ENCODE peak calls at places on chromosomes 11 and 22, in seven cellular contexts. One of them, this sample, is unnamed.

GRCh38 chr11:99019676-99020075 is 1.1 kb upstream of the CNTN5 start:
- DNase-seq in H9: no peak
- DNase-seq in Calu3: no peak
- DNase-seq in activated CD8-positive, alpha-beta memory T cell treated with anti-CD3 and anti-CD28 coated beads for 1 hour: no peak
- DNase-seq in RPMI7951: no peak
- DNase-seq in neural progenitor cell: peak; percentile 9
- DNase-seq in left ventricle myocardium inferior: no peak
- DNase-seq in this sample: peak; percentile 5

GRCh38 chr22:46770726-46771125 is 8.3 kb downstream of the TBC1D22A start:
- DNase-seq in H9: no peak
- DNase-seq in Calu3: no peak
- DNase-seq in activated CD8-positive, alpha-beta memory T cell treated with anti-CD3 and anti-CD28 coated beads for 1 hour: no peak
- DNase-seq in RPMI7951: no peak
- DNase-seq in neural progenitor cell: no peak
- DNase-seq in left ventricle myocardium inferior: no peak
- DNase-seq in this sample: peak; percentile 67

GRCh38 chr11:62208785-62209144 is 292 bp downstream of the SCGB2A1 start:
- DNase-seq in H9: no peak
- DNase-seq in Calu3: no peak
- DNase-seq in activated CD8-positive, alpha-beta memory T cell treated with anti-CD3 and anti-CD28 coated beads for 1 hour: no peak
- DNase-seq in RPMI7951: no peak
- DNase-seq in neural progenitor cell: no peak
- DNase-seq in left ventricle myocardium inferior: no peak
- DNase-seq in this sample: peak; percentile 23

GRCh38 chr11:30465192-30465591 is 121.0 kb downstream of the MPPED2 start:
- DNase-seq in H9: no peak
- DNase-seq in Calu3: no peak
- DNase-seq in activated CD8-positive, alpha-beta memory T cell treated with anti-CD3 and anti-CD28 coated beads for 1 hour: no peak
- DNase-seq in RPMI7951: no peak
- DNase-seq in neural progenitor cell: no peak
- DNase-seq in left ventricle myocardium inferior: no peak
- DNase-seq in this sample: no peak

GRCh38 chr22:40183029-40183581 is 5.4 kb downstream of the TNRC6B start:
- DNase-seq in H9: no peak
- DNase-seq in Calu3: no peak
- DNase-seq in activated CD8-positive, alpha-beta memory T cell treated with anti-CD3 and anti-CD28 coated beads for 1 hour: no peak
- DNase-seq in RPMI7951: peak; percentile 82
- DNase-seq in neural progenitor cell: peak; percentile 39
- DNase-seq in left ventricle myocardium inferior: no peak
- DNase-seq in this sample: no peak

GRCh38 chr11:95650271-95650670 is 139.3 kb downstream of the FAM76B start:
- DNase-seq in H9: no peak
- DNase-seq in Calu3: no peak
- DNase-seq in activated CD8-positive, alpha-beta memory T cell treated with anti-CD3 and anti-CD28 coated beads for 1 hour: no peak
- DNase-seq in RPMI7951: no peak
- DNase-seq in neural progenitor cell: peak; percentile 21
- DNase-seq in left ventricle myocardium inferior: no peak
- DNase-seq in this sample: no peak

GRCh38 chr11:18521123-18521522 is 5.6 kb downstream of the TSG101 start:
- DNase-seq in H9: no peak
- DNase-seq in Calu3: no peak
- DNase-seq in activated CD8-positive, alpha-beta memory T cell treated with anti-CD3 and anti-CD28 coated beads for 1 hour: no peak
- DNase-seq in RPMI7951: no peak
- DNase-seq in neural progenitor cell: no peak
- DNase-seq in left ventricle myocardium inferior: no peak
- DNase-seq in this sample: no peak

GRCh38 chr22:27255580-27255979 is 546.0 kb downstream of the MN1 start:
- DNase-seq in H9: no peak
- DNase-seq in Calu3: no peak
- DNase-seq in activated CD8-positive, alpha-beta memory T cell treated with anti-CD3 and anti-CD28 coated beads for 1 hour: no peak
- DNase-seq in RPMI7951: no peak
- DNase-seq in neural progenitor cell: no peak
- DNase-seq in left ventricle myocardium inferior: no peak
- DNase-seq in this sample: no peak

GRCh38 chr22:19730662-19731360 is 7.5 kb downstream of the GP1BB start:
- DNase-seq in H9: peak; percentile 84
- DNase-seq in Calu3: peak; percentile 89
- DNase-seq in activated CD8-positive, alpha-beta memory T cell treated with anti-CD3 and anti-CD28 coated beads for 1 hour: peak; percentile 73
- DNase-seq in RPMI7951: peak; percentile 61
- DNase-seq in neural progenitor cell: peak; percentile 91
- DNase-seq in left ventricle myocardium inferior: peak; percentile 86
- DNase-seq in this sample: peak; percentile 84

GRCh38 chr11:62353841-62354240 is 16.6 kb downstream of the ASRGL1 start:
- DNase-seq in H9: no peak
- DNase-seq in Calu3: peak; percentile 32
- DNase-seq in activated CD8-positive, alpha-beta memory T cell treated with anti-CD3 and anti-CD28 coated beads for 1 hour: no peak
- DNase-seq in RPMI7951: no peak
- DNase-seq in neural progenitor cell: no peak
- DNase-seq in left ventricle myocardium inferior: no peak
- DNase-seq in this sample: no peak

GRCh38 chr22:41917906-41918791 is 3.3 kb upstream of the SHISA8 start:
- DNase-seq in H9: no peak
- DNase-seq in Calu3: peak; percentile 77
- DNase-seq in activated CD8-positive, alpha-beta memory T cell treated with anti-CD3 and anti-CD28 coated beads for 1 hour: no peak
- DNase-seq in RPMI7951: peak; percentile 35
- DNase-seq in neural progenitor cell: no peak
- DNase-seq in left ventricle myocardium inferior: peak; percentile 65
- DNase-seq in this sample: peak; percentile 63

GRCh38 chr22:49999901-50000586 is 12.5 kb downstream of the IL17REL start:
- DNase-seq in H9: no peak
- DNase-seq in Calu3: no peak
- DNase-seq in activated CD8-positive, alpha-beta memory T cell treated with anti-CD3 and anti-CD28 coated beads for 1 hour: no peak
- DNase-seq in RPMI7951: no peak
- DNase-seq in neural progenitor cell: no peak
- DNase-seq in left ventricle myocardium inferior: no peak
- DNase-seq in this sample: no peak

GRCh38 chr11:124897681-124898680 is at the start of gene ROBO4:
- DNase-seq in H9: peak; percentile 33
- DNase-seq in Calu3: no peak
- DNase-seq in activated CD8-positive, alpha-beta memory T cell treated with anti-CD3 and anti-CD28 coated beads for 1 hour: no peak
- DNase-seq in RPMI7951: peak; percentile 96
- DNase-seq in neural progenitor cell: no peak
- DNase-seq in left ventricle myocardium inferior: peak; percentile 74
- DNase-seq in this sample: no peak

GRCh38 chr22:17138451-17139042 is 17.4 kb upstream of the TMEM121B start:
- DNase-seq in H9: no peak
- DNase-seq in Calu3: no peak
- DNase-seq in activated CD8-positive, alpha-beta memory T cell treated with anti-CD3 and anti-CD28 coated beads for 1 hour: no peak
- DNase-seq in RPMI7951: no peak
- DNase-seq in neural progenitor cell: no peak
- DNase-seq in left ventricle myocardium inferior: no peak
- DNase-seq in this sample: peak; percentile 39

GRCh38 chr11:107953506-107953905 is 25.3 kb downstream of the RAB39A start:
- DNase-seq in H9: no peak
- DNase-seq in Calu3: no peak
- DNase-seq in activated CD8-positive, alpha-beta memory T cell treated with anti-CD3 and anti-CD28 coated beads for 1 hour: no peak
- DNase-seq in RPMI7951: no peak
- DNase-seq in neural progenitor cell: no peak
- DNase-seq in left ventricle myocardium inferior: no peak
- DNase-seq in this sample: no peak

GRCh38 chr22:47835726-47836125 is 1073.3 kb downstream of the TBC1D22A start:
- DNase-seq in H9: no peak
- DNase-seq in Calu3: no peak
- DNase-seq in activated CD8-positive, alpha-beta memory T cell treated with anti-CD3 and anti-CD28 coated beads for 1 hour: no peak
- DNase-seq in RPMI7951: peak; percentile 99
- DNase-seq in neural progenitor cell: no peak
- DNase-seq in left ventricle myocardium inferior: no peak
- DNase-seq in this sample: no peak

GRCh38 chr22:22824340-22825212 is 63.0 kb upstream of the IGLL5 start:
- DNase-seq in H9: no peak
- DNase-seq in Calu3: no peak
- DNase-seq in activated CD8-positive, alpha-beta memory T cell treated with anti-CD3 and anti-CD28 coated beads for 1 hour: no peak
- DNase-seq in RPMI7951: no peak
- DNase-seq in neural progenitor cell: no peak
- DNase-seq in left ventricle myocardium inferior: no peak
- DNase-seq in this sample: no peak

GRCh38 chr22:35539910-35540599 is 576 bp upstream of the RASD2 start:
- DNase-seq in H9: no peak
- DNase-seq in Calu3: peak; percentile 73
- DNase-seq in activated CD8-positive, alpha-beta memory T cell treated with anti-CD3 and anti-CD28 coated beads for 1 hour: peak; percentile 11
- DNase-seq in RPMI7951: peak; percentile 44
- DNase-seq in neural progenitor cell: peak; percentile 78
- DNase-seq in left ventricle myocardium inferior: peak; percentile 50
- DNase-seq in this sample: peak; percentile 46

GRCh38 chr11:78801161-78801884 is 226.7 kb upstream of the NARS2 start:
- DNase-seq in H9: no peak
- DNase-seq in Calu3: no peak
- DNase-seq in activated CD8-positive, alpha-beta memory T cell treated with anti-CD3 and anti-CD28 coated beads for 1 hour: no peak
- DNase-seq in RPMI7951: peak; percentile 99
- DNase-seq in neural progenitor cell: no peak
- DNase-seq in left ventricle myocardium inferior: no peak
- DNase-seq in this sample: peak; percentile 57

GRCh38 chr11:22471405-22471804 is 133.2 kb downstream of the SLC17A6 start:
- DNase-seq in H9: no peak
- DNase-seq in Calu3: no peak
- DNase-seq in activated CD8-positive, alpha-beta memory T cell treated with anti-CD3 and anti-CD28 coated beads for 1 hour: no peak
- DNase-seq in RPMI7951: no peak
- DNase-seq in neural progenitor cell: no peak
- DNase-seq in left ventricle myocardium inferior: no peak
- DNase-seq in this sample: no peak

GRCh38 chr11:107752954-107753822 is 41.3 kb upstream of the SLN start:
- DNase-seq in H9: no peak
- DNase-seq in Calu3: no peak
- DNase-seq in activated CD8-positive, alpha-beta memory T cell treated with anti-CD3 and anti-CD28 coated beads for 1 hour: no peak
- DNase-seq in RPMI7951: peak; percentile 25
- DNase-seq in neural progenitor cell: no peak
- DNase-seq in left ventricle myocardium inferior: no peak
- DNase-seq in this sample: no peak

GRCh38 chr22:25722223-25723015 is 19.6 kb upstream of the MYO18B start:
- DNase-seq in H9: no peak
- DNase-seq in Calu3: no peak
- DNase-seq in activated CD8-positive, alpha-beta memory T cell treated with anti-CD3 and anti-CD28 coated beads for 1 hour: no peak
- DNase-seq in RPMI7951: no peak
- DNase-seq in neural progenitor cell: no peak
- DNase-seq in left ventricle myocardium inferior: no peak
- DNase-seq in this sample: no peak